ENCODE peak calls at places on chromosome X, in five cellular contexts. One of them, this sample, is unnamed.
A peak's percentile ranks its signal among the peaks of the same experiment; 100 is the strongest.

GRCh38 chrX:118271770-118272169 is 74.1 kb upstream of the WDR44 start:
- DNase-seq in pancreas: no peak
- DNase-seq in body of pancreas: no peak
- DNase-seq in mammary epithelial cell: no peak
- DNase-seq in neuronal stem cell: no peak
- DNase-seq in this sample: peak; percentile 89

GRCh38 chrX:126339926-126340325 is 173.8 kb upstream of the DCAF12L2 start:
- DNase-seq in pancreas: no peak
- DNase-seq in neuronal stem cell: no peak
- DNase-seq in mammary epithelial cell: no peak
- DNase-seq in body of pancreas: no peak
- DNase-seq in this sample: no peak

GRCh38 chrX:72201836-72202536 is 20.4 kb downstream of the PIN4 start:
- DNase-seq in mammary epithelial cell: peak; percentile 51
- DNase-seq in neuronal stem cell: no peak
- DNase-seq in pancreas: no peak
- DNase-seq in body of pancreas: no peak
- DNase-seq in this sample: no peak

GRCh38 chrX:23911436-23911835 is 3.6 kb downstream of the CXorf58 start:
- DNase-seq in body of pancreas: no peak
- DNase-seq in pancreas: no peak
- DNase-seq in neuronal stem cell: no peak
- DNase-seq in mammary epithelial cell: no peak
- DNase-seq in this sample: no peak

GRCh38 chrX:118963159-118963558 is 11.3 kb upstream of the LONRF3 start:
- DNase-seq in body of pancreas: no peak
- DNase-seq in mammary epithelial cell: peak; percentile 29
- DNase-seq in neuronal stem cell: no peak
- DNase-seq in pancreas: no peak
- DNase-seq in this sample: no peak

GRCh38 chrX:68570598-68570997 is 71.7 kb downstream of the YIPF6 start:
- DNase-seq in pancreas: no peak
- DNase-seq in body of pancreas: no peak
- DNase-seq in mammary epithelial cell: peak; percentile 17
- DNase-seq in neuronal stem cell: no peak
- DNase-seq in this sample: no peak

GRCh38 chrX:20527458-20528099 is 260.9 kb upstream of the RPS6KA3 start:
- DNase-seq in neuronal stem cell: no peak
- DNase-seq in pancreas: no peak
- DNase-seq in body of pancreas: no peak
- DNase-seq in mammary epithelial cell: no peak
- DNase-seq in this sample: no peak

GRCh38 chrX:105136786-105137185 is 83.7 kb downstream of the TEX13A start:
- DNase-seq in pancreas: no peak
- DNase-seq in neuronal stem cell: no peak
- DNase-seq in body of pancreas: no peak
- DNase-seq in mammary epithelial cell: peak; percentile 69
- DNase-seq in this sample: no peak

GRCh38 chrX:72609313-72609712 is 36.7 kb upstream of the HDAC8 start:
- DNase-seq in neuronal stem cell: no peak
- DNase-seq in pancreas: no peak
- DNase-seq in body of pancreas: no peak
- DNase-seq in mammary epithelial cell: peak; percentile 7
- DNase-seq in this sample: no peak

DNA sequence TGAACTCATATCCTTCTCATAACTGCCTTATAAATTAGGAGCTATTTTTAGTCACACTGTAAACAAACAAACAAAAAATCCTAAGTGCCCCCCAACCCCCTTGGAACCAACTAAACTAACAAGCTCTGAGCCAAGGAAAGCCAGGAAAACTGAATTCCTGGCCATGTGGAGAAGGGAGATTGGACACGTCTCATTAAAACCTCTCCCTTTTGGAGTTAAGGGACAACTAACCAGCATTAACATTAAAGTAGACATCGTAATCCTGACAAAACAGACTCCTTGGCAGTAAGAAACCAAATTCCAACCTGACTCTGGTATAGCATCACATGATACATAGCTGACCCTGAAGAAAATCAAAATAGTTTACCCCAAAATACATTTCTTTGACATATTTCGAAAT is 937.1 kb upstream of the GRIA3 start:
- DNase-seq in pancreas: no peak
- DNase-seq in neuronal stem cell: no peak
- DNase-seq in mammary epithelial cell: no peak
- DNase-seq in body of pancreas: no peak
- DNase-seq in this sample: no peak
- H3K4me3 ChIP-seq in pancreas: no peak overlapping the region
- H3K4me3 ChIP-seq in neuronal stem cell: no peak overlapping the region
- H3K4me3 ChIP-seq in mammary epithelial cell: no peak overlapping the region
- H3K4me3 ChIP-seq in body of pancreas: no peak overlapping the region
- H3K4me3 ChIP-seq in this sample: no peak overlapping the region

GRCh38 chrX:153782324-153782723 is 1.5 kb downstream of the SRPK3 start:
- DNase-seq in mammary epithelial cell: no peak
- DNase-seq in body of pancreas: no peak
- DNase-seq in neuronal stem cell: no peak
- DNase-seq in pancreas: no peak
- DNase-seq in this sample: peak; percentile 36

GRCh38 chrX:153780678-153781427 is at the start of gene SRPK3:
- DNase-seq in body of pancreas: no peak
- DNase-seq in mammary epithelial cell: no peak
- DNase-seq in neuronal stem cell: no peak
- DNase-seq in pancreas: peak; percentile 43
- DNase-seq in this sample: no peak

GRCh38 chrX:153779891-153780677 is 757 bp upstream of the SRPK3 start:
- DNase-seq in neuronal stem cell: no peak
- DNase-seq in pancreas: peak; percentile 22
- DNase-seq in body of pancreas: no peak
- DNase-seq in mammary epithelial cell: no peak
- DNase-seq in this sample: no peak

GRCh38 chrX:153782871-153783270 is 2.0 kb downstream of the SRPK3 start:
- DNase-seq in body of pancreas: no peak
- DNase-seq in pancreas: no peak
- DNase-seq in neuronal stem cell: no peak
- DNase-seq in mammary epithelial cell: no peak
- DNase-seq in this sample: no peak

DNA sequence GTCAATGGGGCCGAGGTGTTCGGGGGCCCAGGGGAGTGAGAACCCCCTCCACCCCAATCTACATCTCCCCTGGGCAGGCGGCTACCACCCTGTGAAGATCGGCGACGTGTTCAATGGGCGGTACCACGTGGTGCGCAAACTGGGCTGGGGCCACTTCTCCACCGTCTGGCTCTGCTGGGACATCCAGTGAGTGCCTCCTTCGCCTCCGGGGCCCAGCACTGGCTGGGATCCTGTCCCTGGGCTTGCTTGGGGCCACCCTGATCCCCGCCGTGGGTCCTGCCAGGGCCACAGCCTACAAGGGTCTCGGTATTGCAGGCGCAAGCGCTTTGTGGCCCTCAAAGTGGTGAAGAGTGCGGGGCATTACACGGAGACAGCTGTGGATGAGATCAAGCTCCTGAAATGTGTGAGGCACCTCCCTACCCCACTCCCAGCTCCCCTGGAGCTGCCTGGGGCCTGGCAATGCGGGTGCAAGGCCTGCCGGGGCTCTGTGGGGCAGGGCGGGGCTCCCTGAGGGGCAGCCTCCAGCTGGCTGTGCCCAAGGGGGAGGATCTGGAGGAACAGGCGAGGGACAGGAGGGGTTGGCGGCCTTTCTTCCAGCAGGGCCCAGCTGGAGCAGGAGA is 697 bp downstream of the SRPK3 start:
- DNase-seq in neuronal stem cell: no peak
- DNase-seq in body of pancreas: no peak
- DNase-seq in mammary epithelial cell: no peak
- DNase-seq in pancreas: no peak
- DNase-seq in this sample: no peak
- H3K4me3 ChIP-seq in neuronal stem cell: no peak overlapping the region
- H3K4me3 ChIP-seq in body of pancreas: no peak overlapping the region
- H3K4me3 ChIP-seq in mammary epithelial cell: no peak overlapping the region
- H3K4me3 ChIP-seq in pancreas: no peak overlapping the region
- H3K4me3 ChIP-seq in this sample: no peak overlapping the region

DNA sequence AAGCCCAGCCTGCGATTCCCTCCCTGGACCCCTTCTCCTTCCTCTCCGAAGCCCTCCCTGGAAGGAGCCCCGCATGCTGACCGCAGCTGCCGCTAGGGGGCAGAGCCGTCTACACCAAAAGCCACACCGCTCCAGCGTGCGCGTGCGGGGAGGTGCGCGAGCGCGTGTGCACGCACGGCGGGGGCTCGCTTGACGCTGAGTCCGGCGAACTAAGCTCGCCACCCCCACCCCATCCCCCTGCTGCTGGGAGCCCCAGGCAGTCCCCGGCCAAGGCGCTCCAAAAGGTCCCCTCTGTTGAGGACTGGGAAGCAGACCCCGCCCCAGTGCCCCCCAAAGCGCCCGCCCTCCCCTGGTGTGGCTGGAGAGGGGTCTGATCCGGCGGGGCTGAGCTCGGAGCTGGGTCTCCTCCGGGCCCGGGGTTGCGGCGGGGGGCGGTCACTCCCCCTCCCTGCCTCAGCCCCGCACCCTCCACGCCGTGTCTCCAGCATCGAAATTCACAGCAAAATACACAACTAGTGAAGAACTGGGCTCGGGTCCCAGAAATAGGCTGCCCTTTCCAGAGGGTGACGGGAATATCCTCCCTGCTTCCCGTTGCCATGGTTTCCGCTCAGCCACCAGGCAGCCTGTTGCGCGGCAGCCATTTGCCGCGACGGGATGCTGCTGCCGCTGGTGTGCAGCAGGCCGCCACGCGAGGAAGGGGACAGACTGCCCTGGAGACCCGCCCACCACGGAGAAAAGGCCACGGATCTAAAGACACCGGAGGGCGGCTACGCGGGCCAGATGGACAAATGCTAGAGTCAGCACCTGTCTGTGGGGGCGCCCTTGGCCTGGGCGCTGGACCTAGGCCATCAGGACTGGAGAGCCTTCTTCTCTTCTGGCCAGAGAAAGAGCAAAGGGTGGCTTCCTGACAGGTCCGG is 11.2 kb upstream of the CCNQ start:
- DNase-seq in body of pancreas: peak; percentile 69
- DNase-seq in pancreas: peak; percentile 75
- DNase-seq in mammary epithelial cell: peak; percentile 21
- DNase-seq in neuronal stem cell: peak; percentile 67
- DNase-seq in this sample: peak; percentile 70
- H3K4me3 ChIP-seq in body of pancreas: no peak overlapping the region
- H3K4me3 ChIP-seq in pancreas: no peak overlapping the region
- H3K4me3 ChIP-seq in mammary epithelial cell: no peak overlapping the region
- H3K4me3 ChIP-seq in neuronal stem cell: peak overlapping the region; percentile 73
- H3K4me3 ChIP-seq in this sample: peak overlapping the region; percentile 7

DNA sequence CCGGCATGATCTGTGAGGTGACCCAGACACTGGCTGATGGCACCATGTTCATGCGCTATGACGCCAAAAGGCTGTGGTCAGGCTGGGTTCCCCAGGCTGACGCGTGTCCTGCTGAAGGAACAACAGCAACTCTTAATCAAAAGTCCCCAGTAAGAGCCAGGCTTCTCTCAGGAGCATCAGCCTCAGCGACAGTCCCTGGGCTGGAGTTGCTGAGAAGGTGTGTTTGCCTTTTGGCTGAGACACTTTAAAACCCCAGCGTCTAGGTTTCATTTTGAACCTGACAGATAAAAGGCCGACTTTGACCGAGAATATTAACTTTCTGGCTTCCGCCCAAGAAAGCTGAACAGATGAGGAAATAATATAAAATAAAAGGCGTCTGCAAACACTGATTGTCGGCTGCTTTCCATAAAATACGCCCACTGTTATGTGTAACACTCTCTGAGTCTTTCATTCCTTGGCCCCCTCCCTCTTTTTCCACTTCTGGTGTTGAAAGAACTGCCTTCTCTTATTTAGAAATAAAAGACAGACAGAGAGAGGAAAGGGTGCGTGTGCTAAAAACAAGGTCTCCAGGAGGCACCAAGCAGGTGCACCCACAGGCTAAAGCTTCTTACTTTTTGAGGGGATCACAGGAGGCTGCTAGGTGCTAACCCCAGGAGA is 373.6 kb downstream of the MID1IP1 start:
- DNase-seq in mammary epithelial cell: no peak
- DNase-seq in neuronal stem cell: no peak
- DNase-seq in body of pancreas: peak; percentile 16
- DNase-seq in pancreas: no peak
- DNase-seq in this sample: no peak
- H3K4me3 ChIP-seq in mammary epithelial cell: no peak overlapping the region
- H3K4me3 ChIP-seq in neuronal stem cell: no peak overlapping the region
- H3K4me3 ChIP-seq in body of pancreas: no peak overlapping the region
- H3K4me3 ChIP-seq in pancreas: no peak overlapping the region
- H3K4me3 ChIP-seq in this sample: no peak overlapping the region

GRCh38 chrX:145821898-145822567 is 4.4 kb downstream of the SLITRK2 start:
- DNase-seq in body of pancreas: no peak
- DNase-seq in pancreas: no peak
- DNase-seq in mammary epithelial cell: no peak
- DNase-seq in neuronal stem cell: no peak
- DNase-seq in this sample: no peak

GRCh38 chrX:145821291-145821897 is 3.8 kb downstream of the SLITRK2 start:
- DNase-seq in body of pancreas: no peak
- DNase-seq in mammary epithelial cell: no peak
- DNase-seq in neuronal stem cell: no peak
- DNase-seq in pancreas: no peak
- DNase-seq in this sample: no peak

GRCh38 chrX:145823132-145823531 is 5.5 kb downstream of the SLITRK2 start:
- DNase-seq in body of pancreas: no peak
- DNase-seq in neuronal stem cell: no peak
- DNase-seq in mammary epithelial cell: no peak
- DNase-seq in pancreas: no peak
- DNase-seq in this sample: no peak

GRCh38 chrX:145818522-145819075 is 970 bp downstream of the SLITRK2 start:
- DNase-seq in mammary epithelial cell: no peak
- DNase-seq in body of pancreas: no peak
- DNase-seq in neuronal stem cell: no peak
- DNase-seq in pancreas: no peak
- DNase-seq in this sample: no peak

DNA sequence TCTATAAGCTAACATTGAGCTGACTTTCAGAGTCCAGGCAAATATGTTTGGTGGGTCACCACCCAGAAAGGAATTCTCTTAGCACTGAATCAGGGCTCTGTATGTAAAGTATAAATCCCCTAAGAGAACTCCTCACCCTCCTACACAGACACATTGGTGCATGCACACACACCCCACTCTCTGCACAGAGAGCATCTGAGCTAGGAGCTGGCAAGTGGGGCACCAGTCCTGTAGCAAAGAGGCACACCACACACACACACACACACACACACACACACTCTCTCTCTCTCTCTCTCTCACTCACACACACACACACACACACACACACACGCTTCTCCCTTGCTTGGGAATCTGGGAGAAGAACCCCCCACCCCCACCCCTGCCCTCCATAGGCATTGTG is 3.2 kb downstream of the SLITRK2 start:
- DNase-seq in body of pancreas: no peak
- DNase-seq in neuronal stem cell: no peak
- DNase-seq in mammary epithelial cell: no peak
- DNase-seq in pancreas: no peak
- DNase-seq in this sample: no peak
- H3K4me3 ChIP-seq in body of pancreas: no peak overlapping the region
- H3K4me3 ChIP-seq in neuronal stem cell: no peak overlapping the region
- H3K4me3 ChIP-seq in mammary epithelial cell: no peak overlapping the region
- H3K4me3 ChIP-seq in pancreas: no peak overlapping the region
- H3K4me3 ChIP-seq in this sample: no peak overlapping the region

GRCh38 chrX:39162322-39162721 is 361.1 kb downstream of the MID1IP1 start:
- DNase-seq in pancreas: peak; percentile 34
- DNase-seq in body of pancreas: no peak
- DNase-seq in neuronal stem cell: no peak
- DNase-seq in mammary epithelial cell: no peak
- DNase-seq in this sample: no peak
- H3K4me3 ChIP-seq in pancreas: no peak overlapping the region
- H3K4me3 ChIP-seq in body of pancreas: no peak overlapping the region
- H3K4me3 ChIP-seq in neuronal stem cell: no peak overlapping the region
- H3K4me3 ChIP-seq in mammary epithelial cell: no peak overlapping the region
- H3K4me3 ChIP-seq in this sample: no peak overlapping the region

This sample was measured in HAP-1.